ENCODE peak calls at places on chromosomes 1 and 21, in nine cellular contexts. M is transverse colon, B is IMR-90, L is prostate gland, J is heart left ventricle, I is endothelial cell of umbilical vein, A is adrenal gland, D is tibial nerve, W is esophagus squamous epithelium. O is an unnamed sample.
A peak's percentile ranks its signal among the peaks of the same experiment; 100 is the strongest.

GRCh38 chr1:44947060-44947773 is 39.2 kb downstream of the EIF2B3 start:
- DNase-seq in M (no peak), B (peak; percentile 69), L (no peak), J (peak; percentile 63), I (peak; percentile 92), A (peak; percentile 78), D (peak; percentile 37), W (no peak), O (no peak)

GRCh38 chr21:41932576-41933258 is 21.1 kb downstream of the C2CD2 start:
- DNase-seq in M (no peak), B (peak; percentile 56), L (peak; percentile 56), J (no peak), I (no peak), A (peak; percentile 97), D (no peak), W (no peak), O (no peak)

GRCh38 chr1:63691672-63692425 is 82.0 kb upstream of the ROR1 start:
- DNase-seq in M (peak; percentile 62), B (peak; percentile 94), L (peak; percentile 66), J (peak; percentile 53), I (peak; percentile 90), A (peak; percentile 79), D (peak; percentile 86), W (no peak), O (no peak)

GRCh38 chr1:13600762-13601483 is 17.3 kb downstream of the PDPN start:
- DNase-seq in M (no peak), B (no peak), L (no peak), J (peak; percentile 22), I (no peak), A (no peak), D (no peak), W (no peak), O (no peak)

GRCh38 chr1:40902634-40902897 is 40.4 kb upstream of the CITED4 start:
- DNase-seq in M (no peak), B (no peak), L (no peak), J (no peak), I (no peak), A (no peak), D (no peak), W (no peak), O (no peak)

GRCh38 chr1:8763888-8764287 is 53.6 kb downstream of the RERE start:
- DNase-seq in M (no peak), B (peak; percentile 9), L (no peak), J (peak; percentile 13), I (peak; percentile 13), A (no peak), D (no peak), W (no peak), O (no peak)

GRCh38 chr21:41848971-41849580 is 30.1 kb downstream of the PRDM15 start:
- DNase-seq in M (no peak), B (no peak), L (no peak), J (no peak), I (no peak), A (no peak), D (no peak), W (no peak), O (no peak)

GRCh38 chr1:54476231-54477109 is 70.3 kb upstream of the SSBP3 start:
- DNase-seq in M (no peak), B (no peak), L (no peak), J (no peak), I (no peak), A (no peak), D (no peak), W (no peak), O (no peak)

GRCh38 chr1:172821609-172822274 is 162.8 kb downstream of the FASLG start:
- DNase-seq in M (no peak), B (peak; percentile 80), L (no peak), J (no peak), I (no peak), A (peak; percentile 66), D (peak; percentile 14), W (no peak), O (no peak)

GRCh38 chr1:162561616-162562451 is at the start of gene UAP1:
- DNase-seq in M (no peak), B (no peak), L (peak; percentile 22), J (no peak), I (no peak), A (no peak), D (peak; percentile 25), W (no peak), O (peak; percentile 56)

GRCh38 chr1:207808322-207808705 is 56.5 kb downstream of the CD46 start:
- DNase-seq in M (no peak), B (no peak), L (peak; percentile 66), J (no peak), I (no peak), A (no peak), D (no peak), W (no peak), O (no peak)

GRCh38 chr1:168202941-168203654 is 22.7 kb upstream of the SFT2D2 start:
- DNase-seq in M (no peak), B (peak; percentile 81), L (no peak), J (no peak), I (no peak), A (no peak), D (peak; percentile 38), W (no peak), O (peak; percentile 45)

GRCh38 chr1:98557808-98558390 is 103.6 kb upstream of the SNX7 start:
- DNase-seq in M (no peak), B (no peak), L (no peak), J (no peak), I (no peak), A (no peak), D (no peak), W (no peak), O (no peak)

GRCh38 chr1:44108971-44109370 is 9.7 kb upstream of the KLF17 start:
- DNase-seq in M (no peak), B (no peak), L (no peak), J (no peak), I (no peak), A (no peak), D (no peak), W (no peak), O (no peak)

GRCh38 chr1:218259800-218260199 is 25.3 kb upstream of the RRP15 start:
- DNase-seq in M (no peak), B (no peak), L (no peak), J (no peak), I (peak; percentile 8), A (no peak), D (no peak), W (no peak), O (no peak)

GRCh38 chr1:10903826-10904225 is 107.4 kb upstream of the CASZ1 start:
- DNase-seq in M (no peak), B (no peak), L (no peak), J (no peak), I (no peak), A (no peak), D (no peak), W (no peak), O (no peak)

GRCh38 chr1:246155923-246156322 is 351.2 kb downstream of the SMYD3 start:
- DNase-seq in M (no peak), B (peak; percentile 31), L (no peak), J (no peak), I (peak; percentile 40), A (no peak), D (no peak), W (no peak), O (no peak)

GRCh38 chr1:38138498-38139233 is 92.1 kb upstream of the POU3F1 start:
- DNase-seq in M (peak; percentile 57), B (peak; percentile 97), L (peak; percentile 86), J (peak; percentile 85), I (peak; percentile 79), A (peak; percentile 74), D (peak; percentile 71), W (no peak), O (peak; percentile 94)
- H3K27ac ChIP-seq in M (peak overlapping the region; percentile 60), B (no peak overlapping the region), L (no peak overlapping the region), J (no peak overlapping the region), I (no peak overlapping the region), A (no peak overlapping the region), D (peak overlapping the region; percentile 87), W (no peak overlapping the region), O (peak overlapping the region; percentile 72)

DNA sequence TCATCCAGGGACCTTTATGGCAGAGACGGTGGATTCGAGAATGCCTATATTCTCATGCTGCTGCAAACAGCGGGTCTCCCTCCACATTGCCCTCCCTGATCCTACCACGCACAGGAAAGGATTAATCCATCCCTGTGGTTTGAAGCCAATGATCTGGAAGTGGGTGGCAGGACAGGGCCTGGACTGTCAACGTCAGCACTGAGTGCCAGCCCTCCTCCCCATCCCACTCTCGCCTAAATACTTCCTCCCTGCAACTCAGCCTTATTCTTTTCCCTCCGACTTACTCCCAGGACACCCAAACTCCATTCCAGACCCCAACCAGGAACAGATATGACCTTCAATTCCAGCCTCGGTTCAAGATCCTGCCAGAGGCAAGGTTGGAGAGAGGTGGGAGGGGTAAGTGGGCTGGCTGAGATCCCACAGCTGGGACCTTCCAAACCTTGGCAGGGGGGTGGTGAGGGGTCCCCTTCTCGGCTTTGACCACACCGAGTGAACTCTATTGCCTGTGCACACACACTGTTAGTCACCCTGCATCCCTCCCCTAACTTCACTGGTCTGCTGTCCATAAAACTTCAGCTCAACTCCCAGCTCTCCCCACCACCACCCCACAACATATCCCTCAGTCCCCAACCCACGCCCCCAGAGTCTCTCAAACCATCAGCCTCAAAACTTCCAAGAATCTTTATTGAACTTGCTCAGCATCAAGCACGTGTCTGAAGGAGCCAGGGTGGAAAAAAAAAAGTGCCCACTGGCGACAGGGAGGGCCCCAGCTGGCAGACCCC is 2.4 kb upstream of the S100A5 start:
- DNase-seq in M (no peak), B (no peak), L (no peak), J (no peak), I (no peak), A (no peak), D (no peak), W (no peak), O (no peak)
- H3K4me1 ChIP-seq in M (peaks cover 43% of the 10 kb centered on the region), B (peaks cover 33% of the 10 kb centered on the region), L (no peaks in the 10 kb centered on the region), J (peaks cover 45% of the 10 kb centered on the region), I (peaks cover 7% of the 10 kb centered on the region), A (peaks cover 27% of the 10 kb centered on the region), D (peaks cover 50% of the 10 kb centered on the region), W (peaks cover 97% of the 10 kb centered on the region), O (peaks cover 36% of the 10 kb centered on the region)

GRCh38 chr1:204152310-204153044 is 633 bp upstream of the ETNK2 start:
- DNase-seq in M (no peak), B (no peak), L (no peak), J (no peak), I (no peak), A (no peak), D (peak; percentile 18), W (no peak), O (peak; percentile 38)
- TF ChIP-seq POLR2A in M (no peak), B (no peak), L (no peak), J (no peak), I (no peak), A (no peak), D (no peak), W (no peak), O (no peak)

GRCh38 chr21:38249256-38249655 is 7.5 kb upstream of the KCNJ15 start:
- DNase-seq in M (no peak), B (no peak), L (no peak), J (no peak), I (no peak), A (no peak), D (no peak), W (no peak), O (no peak)
- H3K27ac ChIP-seq in M (no peak overlapping the region), B (no peak overlapping the region), L (no peak overlapping the region), J (no peak overlapping the region), I (no peak overlapping the region), A (no peak overlapping the region), D (no peak overlapping the region), W (no peak overlapping the region), O (no peak overlapping the region)

GRCh38 chr21:45130324-45130774 is 56.0 kb downstream of the ADARB1 start:
- DNase-seq in M (no peak), B (peak; percentile 84), L (no peak), J (no peak), I (peak; percentile 72), A (peak; percentile 81), D (no peak), W (no peak), O (no peak)
- H3K4me1 ChIP-seq in M (peaks cover 4% of the 10 kb centered on the region), B (peaks cover 24% of the 10 kb centered on the region), L (peaks cover 4% of the 10 kb centered on the region), J (peaks cover 61% of the 10 kb centered on the region), I (peaks cover 45% of the 10 kb centered on the region), A (peaks cover 23% of the 10 kb centered on the region), D (peaks cover 27% of the 10 kb centered on the region), W (peaks cover 50% of the 10 kb centered on the region), O (no peaks in the 10 kb centered on the region)

O was measured in breast epithelium.